ENCODE peak calls at places on chromosome 22, in seven cellular contexts. Q, A, B, M, N, U and L are unnamed samples.
A peak's percentile ranks its signal among the peaks of the same experiment; 100 is the strongest.

GRCh38 chr22:18078329-18079041 is 695 bp downstream of the PEX26 start:
- DNase-seq in U (peak; percentile 51), N (no peak), Q (peak; percentile 40), A (peak; percentile 52), B (peak; percentile 51), M (no peak), L (peak; percentile 69)

GRCh38 chr22:17303840-17304779 is 65.2 kb upstream of the CECR2 start:
- DNase-seq in N (peak; percentile 8), A (no peak), B (peak; percentile 28), Q (peak; percentile 36), M (no peak), U (no peak), L (peak; percentile 41)

GRCh38 chr22:25144522-25144921 is 55.1 kb upstream of the CRYBB3 start:
- DNase-seq in M (no peak), B (no peak), N (no peak), A (no peak), Q (no peak), U (no peak), L (no peak)

GRCh38 chr22:40346178-40347064 is at the start of gene ADSL:
- DNase-seq in B (peak; percentile 92), N (peak; percentile 65), M (no peak), A (peak; percentile 94), U (peak; percentile 89), Q (peak; percentile 89), L (peak; percentile 91)

GRCh38 chr22:43152001-43152354 is 619 bp downstream of the TSPO start:
- DNase-seq in B (peak; percentile 24), U (no peak), Q (no peak), M (no peak), N (no peak), A (no peak), L (peak; percentile 23)

GRCh38 chr22:38631724-38632123 is 24.5 kb downstream of the FAM227A start:
- DNase-seq in A (no peak), Q (no peak), B (no peak), U (no peak), N (no peak), M (no peak), L (no peak)

GRCh38 chr22:17588606-17589005 is 25.3 kb downstream of the SLC25A18 start:
- DNase-seq in A (no peak), U (no peak), Q (no peak), B (no peak), N (no peak), M (no peak), L (no peak)

GRCh38 chr22:40200795-40201194 is 23.1 kb downstream of the TNRC6B start:
- DNase-seq in B (no peak), M (no peak), U (no peak), A (no peak), Q (no peak), N (no peak), L (no peak)

GRCh38 chr22:38882972-38883622 is 11.1 kb upstream of the CBX6 start:
- DNase-seq in U (no peak), Q (no peak), M (no peak), A (no peak), B (no peak), N (no peak), L (no peak)

GRCh38 chr22:31929126-31929928 is 15.0 kb upstream of the YWHAH start:
- DNase-seq in N (no peak), A (no peak), U (no peak), M (no peak), Q (no peak), B (no peak), L (no peak)

GRCh38 chr22:35561796-35562526 is 21.3 kb downstream of the RASD2 start:
- DNase-seq in Q (no peak), A (peak; percentile 70), B (peak; percentile 96), M (no peak), U (no peak), N (no peak), L (no peak)

GRCh38 chr22:50308597-50308935 is 1.1 kb upstream of the PLXNB2 start:
- DNase-seq in A (no peak), B (peak; percentile 40), U (peak; percentile 48), M (no peak), Q (no peak), N (no peak), L (no peak)

GRCh38 chr22:28369849-28370248 is 309.8 kb downstream of the TTC28 start:
- DNase-seq in N (no peak), A (no peak), U (no peak), M (no peak), Q (no peak), B (no peak), L (no peak)

GRCh38 chr22:41092023-41092817 is at the start of gene EP300:
- DNase-seq in B (peak; percentile 84), Q (peak; percentile 88), A (peak; percentile 80), M (peak; percentile 70), U (peak; percentile 68), N (peak; percentile 74), L (peak; percentile 81)

GRCh38 chr22:30829901-30830550 is 135.4 kb downstream of the OSBP2 start:
- DNase-seq in B (peak; percentile 75), A (no peak), Q (no peak), N (no peak), U (no peak), M (no peak), L (no peak)

GRCh38 chr22:30474683-30475424 is 3.0 kb upstream of the SEC14L3 start:
- DNase-seq in B (no peak), U (no peak), A (peak; percentile 31), Q (no peak), M (no peak), N (no peak), L (no peak)

GRCh38 chr22:22043296-22044078 is 60.9 kb upstream of the TOP3B start:
- DNase-seq in B (no peak), N (no peak), A (no peak), Q (peak; percentile 54), U (no peak), M (no peak), L (peak; percentile 81)